ENCODE peak calls at places on chromosomes 7 and 10, in eight cellular contexts. I, N, R, V, F, Z, W and B are unnamed samples.

GRCh38 chr7:100864263-100864845 is 2.8 kb upstream of the TRIP6 start:
- DNase-seq in W (no peak), Z (no peak), F (no peak), I (no peak), N (no peak), V (no peak), R (no peak), B (no peak)

GRCh38 chr7:100598425-100598824 is 3.7 kb upstream of the PCOLCE start:
- DNase-seq in R (no peak), W (no peak), N (no peak), V (no peak), Z (no peak), F (no peak), I (peak), B (no peak)

GRCh38 chr7:150962743-150963399 is 15.2 kb downstream of the KCNH2 start:
- DNase-seq in W (peak), N (no peak), V (no peak), F (peak), R (peak), I (peak), Z (peak), B (no peak)

GRCh38 chr10:49379596-49380410 is 16.1 kb downstream of the DRGX start:
- DNase-seq in I (no peak), Z (no peak), R (no peak), W (no peak), F (no peak), V (no peak), N (no peak), B (no peak)

GRCh38 chr10:120507175-120507574 is 50.1 kb downstream of the PLPP4 start:
- DNase-seq in V (no peak), N (no peak), F (no peak), Z (no peak), R (no peak), I (no peak), W (no peak), B (no peak)

GRCh38 chr10:124064158-124064603 is 29.2 kb downstream of the CHST15 start:
- DNase-seq in Z (no peak), R (no peak), V (no peak), F (peak), N (no peak), I (no peak), W (peak), B (no peak)

GRCh38 chr10:52769966-52770365 is 2.6 kb downstream of the MBL2 start:
- DNase-seq in R (no peak), W (no peak), I (no peak), N (peak), V (no peak), Z (no peak), F (no peak), B (no peak)

GRCh38 chr7:157670490-157671357 is 333.9 kb downstream of the DNAJB6 start:
- DNase-seq in I (no peak), R (no peak), F (no peak), V (no peak), Z (peak), W (no peak), N (no peak), B (no peak)

GRCh38 chr7:99551329-99551728 is 585 bp downstream of the FAM200A start:
- DNase-seq in N (no peak), W (no peak), V (no peak), I (peak), R (no peak), Z (no peak), F (no peak), B (no peak)

GRCh38 chr7:74272305-74273038 is 16.7 kb upstream of the CLIP2 start:
- DNase-seq in Z (peak), N (peak), V (no peak), I (peak), F (no peak), W (peak), R (peak), B (peak)

GRCh38 chr7:94127026-94127425 is 122.9 kb upstream of the BET1 start:
- DNase-seq in V (no peak), W (no peak), F (no peak), R (no peak), Z (no peak), N (no peak), I (peak), B (no peak)

GRCh38 chr7:140596751-140597424 is 43.7 kb downstream of the DENND2A start:
- DNase-seq in V (no peak), N (no peak), W (peak), I (peak), Z (no peak), F (no peak), R (no peak), B (no peak)

GRCh38 chr7:33824911-33825459 is 80.4 kb upstream of the BMPER start:
- DNase-seq in Z (no peak), F (no peak), N (no peak), I (no peak), V (no peak), R (no peak), W (no peak), B (no peak)

GRCh38 chr10:131860806-131861440 is 39.9 kb upstream of the PPP2R2D start:
- DNase-seq in Z (peak), N (no peak), R (no peak), V (no peak), F (no peak), W (no peak), I (no peak), B (no peak)

GRCh38 chr10:90462761-90463160 is 395.1 kb downstream of the HTR7 start:
- DNase-seq in R (no peak), I (peak), W (no peak), N (no peak), V (no peak), Z (no peak), F (no peak), B (no peak)

GRCh38 chr7:6395898-6396582 is 51.7 kb downstream of the DAGLB start:
- DNase-seq in I (no peak), V (no peak), W (no peak), N (no peak), Z (no peak), F (no peak), R (no peak), B (no peak)

GRCh38 chr7:77684030-77684429 is 12.2 kb upstream of the RSBN1L start:
- DNase-seq in W (no peak), Z (no peak), V (peak), I (peak), N (no peak), R (no peak), F (no peak), B (peak)

DNA sequence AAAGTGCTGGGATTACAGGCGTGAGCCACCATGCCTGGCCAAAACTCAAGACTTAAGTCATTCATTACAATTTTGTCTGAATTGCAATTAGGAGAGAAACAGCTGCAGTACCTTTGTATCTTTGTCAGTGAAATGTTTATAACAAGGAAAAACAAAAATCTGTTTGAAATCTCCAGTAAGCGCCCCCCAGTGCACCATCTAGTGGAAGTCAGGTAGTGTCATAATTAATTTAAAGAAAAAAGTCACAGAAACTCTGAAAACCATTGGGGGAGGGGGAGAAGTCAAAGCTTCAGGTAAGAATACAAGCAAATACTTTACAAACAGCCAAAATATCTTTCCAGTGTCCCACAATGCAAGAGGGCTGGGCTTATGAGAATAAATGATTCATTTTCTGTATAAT is 2.8 kb downstream of the MPP7 start:
- DNase-seq in V (no peak), N (no peak), R (no peak), Z (no peak), I (no peak), F (no peak), W (no peak), B (no peak)
- TF ChIP-seq CTCF in V (no peak), N (peak), R (no peak), Z (peak), I (peak), F (no peak), W (no peak), B (no peak)

GRCh38 chr10:32445740-32446615 is at the start of gene CCDC7:
- DNase-seq in I (peak), F (peak), N (peak), W (peak), R (peak), Z (peak), V (peak), B (peak)
- TF ChIP-seq POLR2A in I (peak), F (peak), N (peak), W (peak), R (no peak), Z (peak), V (no peak), B (peak)

DNA sequence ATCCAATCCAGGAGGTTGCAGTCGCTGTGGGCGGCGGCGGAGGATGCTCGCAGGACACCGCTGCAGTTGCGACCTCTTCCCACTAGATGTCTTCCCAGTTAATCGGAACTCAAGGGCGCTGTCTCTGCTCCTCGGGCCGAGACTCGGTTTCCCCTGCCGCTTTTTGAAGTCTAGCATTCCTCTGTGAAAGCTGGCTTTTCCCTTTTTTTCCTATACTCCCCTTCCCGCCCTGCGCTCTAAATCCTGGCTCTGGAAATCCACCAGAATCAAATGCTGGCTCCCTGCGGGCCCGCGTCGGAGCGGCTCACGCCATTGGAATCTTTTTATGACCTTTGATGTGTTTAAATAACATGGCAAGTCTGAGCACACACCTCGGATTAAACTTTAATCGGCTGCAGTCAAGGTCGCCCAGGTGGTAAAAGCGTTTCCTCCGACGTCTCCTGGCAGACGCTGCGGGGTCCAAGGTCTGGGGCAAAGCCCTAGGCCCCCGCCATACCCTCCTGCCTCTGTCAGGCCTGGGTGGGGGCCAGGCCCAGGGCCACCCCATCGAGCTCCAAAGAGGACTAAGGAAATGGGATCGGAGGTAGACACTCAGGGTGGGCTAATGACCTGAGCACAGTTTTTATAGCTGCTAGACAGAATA is 10.7 kb upstream of the HOXA13 start:
- DNase-seq in F (peak), R (no peak), I (peak), V (peak), W (no peak), N (no peak), Z (peak), B (no peak)
- H3K4me3 ChIP-seq in F (peak), R (peak), I (peak), V (peak), W (peak), N (peak), Z (peak), B (no peak)

DNA sequence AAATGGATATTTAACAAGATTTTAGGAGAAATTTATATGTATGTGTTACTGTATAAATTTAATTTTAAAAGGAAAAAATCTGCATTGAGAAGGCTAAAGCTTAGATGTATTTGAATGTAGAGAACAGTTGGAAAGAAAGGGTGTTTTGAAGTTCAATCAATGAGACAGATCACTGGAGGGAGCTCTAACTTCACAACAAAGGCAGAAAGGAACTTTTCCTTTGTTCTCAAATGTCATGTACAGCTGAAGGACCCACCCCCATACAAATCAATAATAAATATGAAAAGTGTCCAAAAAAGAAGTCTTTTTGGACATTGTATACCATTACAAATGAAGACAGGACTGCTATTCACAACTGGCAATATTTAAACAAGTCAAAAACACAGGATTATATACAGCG is 403.4 kb downstream of the DNAJB9 start:
- DNase-seq in R (no peak), F (no peak), W (no peak), I (no peak), N (no peak), Z (no peak), V (no peak), B (no peak)
- TF ChIP-seq CTCF in R (no peak), F (no peak), W (no peak), I (no peak), N (no peak), Z (no peak), V (no peak), B (no peak)

GRCh38 chr7:43038229-43038628 is 74.2 kb upstream of the HECW1 start:
- DNase-seq in F (no peak), I (peak), V (no peak), N (no peak), W (no peak), Z (no peak), R (no peak), B (no peak)

GRCh38 chr7:43037531-43037930 is 74.9 kb upstream of the HECW1 start:
- DNase-seq in F (no peak), N (no peak), Z (no peak), I (no peak), W (no peak), R (no peak), V (no peak), B (no peak)

GRCh38 chr7:43039346-43039745 is 73.1 kb upstream of the HECW1 start:
- DNase-seq in Z (no peak), I (no peak), V (no peak), W (no peak), F (no peak), R (no peak), N (no peak), B (no peak)

GRCh38 chr7:43033369-43033768 is 79.1 kb upstream of the HECW1 start:
- DNase-seq in Z (no peak), I (no peak), N (no peak), V (no peak), R (no peak), W (no peak), F (no peak), B (no peak)

GRCh38 chr7:43034535-43035002 is 77.9 kb upstream of the HECW1 start:
- DNase-seq in W (no peak), Z (no peak), F (no peak), N (no peak), R (no peak), V (no peak), I (no peak), B (no peak)
- TF ChIP-seq POLR2A in W (no peak), Z (no peak), F (no peak), N (no peak), R (no peak), V (no peak), I (no peak), B (no peak)

GRCh38 chr7:84507529-84507928 is 312.9 kb upstream of the SEMA3A start:
- DNase-seq in R (no peak), I (no peak), W (no peak), Z (no peak), V (no peak), N (no peak), F (no peak), B (no peak)

GRCh38 chr7:84509522-84509921 is 314.9 kb upstream of the SEMA3A start:
- DNase-seq in N (no peak), F (no peak), W (no peak), I (peak), R (no peak), V (no peak), Z (no peak), B (no peak)

GRCh38 chr7:84502222-84502621 is 307.6 kb upstream of the SEMA3A start:
- DNase-seq in V (no peak), I (no peak), W (no peak), Z (no peak), R (no peak), N (no peak), F (no peak), B (no peak)

GRCh38 chr7:84508569-84508968 is 314.0 kb upstream of the SEMA3A start:
- DNase-seq in I (no peak), N (no peak), W (no peak), Z (no peak), V (no peak), F (no peak), R (no peak), B (no peak)

DNA sequence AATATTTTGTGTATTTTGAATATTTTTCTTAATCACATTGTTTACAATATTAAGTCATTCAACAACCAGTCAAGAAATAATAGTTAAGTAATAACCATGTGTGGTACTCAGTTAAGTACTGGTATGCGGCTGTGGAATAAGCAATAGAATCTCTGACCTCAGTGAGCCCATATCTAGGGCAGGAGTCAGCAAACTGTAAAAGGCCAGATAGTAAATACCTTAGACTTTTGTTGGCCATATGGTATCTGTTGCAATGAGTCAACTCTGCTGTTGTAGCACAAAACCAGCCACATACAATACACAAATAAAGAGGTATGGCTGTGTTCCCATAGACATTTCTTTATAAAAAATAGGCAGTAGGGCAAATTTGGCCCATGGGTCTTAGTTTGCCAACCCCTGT is 311.6 kb upstream of the SEMA3A start:
- DNase-seq in R (no peak), N (no peak), F (no peak), Z (no peak), V (no peak), I (peak), W (no peak), B (no peak)
- H3K4me3 ChIP-seq in R (no peak), N (no peak), F (no peak), Z (no peak), V (no peak), I (no peak), W (no peak), B (no peak)

DNA sequence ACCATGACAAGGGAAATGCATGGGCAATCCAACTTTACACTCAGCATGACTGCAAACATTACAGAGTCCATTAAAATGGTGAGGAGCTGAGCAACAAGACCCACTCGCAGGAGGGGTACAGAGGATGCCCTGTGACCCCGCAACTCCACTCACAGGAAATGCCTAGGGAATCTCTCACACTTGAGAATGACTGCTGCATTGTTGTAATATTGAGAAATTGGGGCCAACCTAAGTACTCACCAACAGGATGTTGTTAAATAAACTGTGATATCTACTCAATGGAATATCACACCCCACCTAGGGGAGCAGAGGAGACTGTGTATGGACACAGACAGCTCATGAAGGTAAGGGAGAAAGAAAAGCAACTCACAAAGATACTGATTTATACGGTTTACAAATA is 53.4 kb upstream of the CAMK2B start:
- DNase-seq in R (no peak), W (no peak), I (peak), N (no peak), V (no peak), Z (no peak), F (no peak), B (no peak)
- TF ChIP-seq CTCF in R (no peak), W (no peak), I (no peak), N (no peak), V (no peak), Z (no peak), F (no peak), B (no peak)